ENCODE peak calls at places on chromosomes 2 and 18, in four cellular contexts. One of them, this sample, is unnamed.
A peak's percentile ranks its signal among the peaks of the same experiment; 100 is the strongest.

GRCh38 chr2:39542523-39542922 is 105.4 kb upstream of the MAP4K3 start:
- DNase-seq in fibroblast of pulmonary artery: no peak
- DNase-seq in neuronal stem cell: no peak
- DNase-seq in AG09309: no peak
- DNase-seq in this sample: no peak

GRCh38 chr2:216721141-216721540 is 25.8 kb upstream of the IGFBP5 start:
- DNase-seq in fibroblast of pulmonary artery: no peak
- DNase-seq in neuronal stem cell: no peak
- DNase-seq in AG09309: no peak
- DNase-seq in this sample: no peak

GRCh38 chr2:42196403-42197267 is 27.5 kb downstream of the EML4 start:
- DNase-seq in fibroblast of pulmonary artery: peak; percentile 60
- DNase-seq in AG09309: no peak
- DNase-seq in neuronal stem cell: no peak
- DNase-seq in this sample: peak; percentile 92

GRCh38 chr2:63614448-63614968 is 25.7 kb downstream of the MDH1 start:
- DNase-seq in neuronal stem cell: peak; percentile 20
- DNase-seq in AG09309: peak; percentile 60
- DNase-seq in fibroblast of pulmonary artery: peak; percentile 56
- DNase-seq in this sample: peak; percentile 33

GRCh38 chr2:85797959-85798358 is 44.2 kb downstream of the ATOH8 start:
- DNase-seq in fibroblast of pulmonary artery: peak; percentile 72
- DNase-seq in AG09309: no peak
- DNase-seq in neuronal stem cell: no peak
- DNase-seq in this sample: peak; percentile 84

GRCh38 chr2:102251042-102251848 is 60.1 kb upstream of the IL1RL1 start:
- DNase-seq in AG09309: no peak
- DNase-seq in fibroblast of pulmonary artery: peak; percentile 53
- DNase-seq in neuronal stem cell: no peak
- DNase-seq in this sample: no peak

GRCh38 chr2:10246370-10246769 is 56.3 kb upstream of the HPCAL1 start:
- DNase-seq in AG09309: no peak
- DNase-seq in fibroblast of pulmonary artery: no peak
- DNase-seq in neuronal stem cell: no peak
- DNase-seq in this sample: no peak

GRCh38 chr2:23411752-23412431 is 26.9 kb downstream of the KLHL29 start:
- DNase-seq in neuronal stem cell: no peak
- DNase-seq in fibroblast of pulmonary artery: peak; percentile 83
- DNase-seq in AG09309: peak; percentile 79
- DNase-seq in this sample: no peak

GRCh38 chr2:156896294-156896693 is 361.2 kb upstream of the GALNT5 start:
- DNase-seq in neuronal stem cell: no peak
- DNase-seq in AG09309: no peak
- DNase-seq in fibroblast of pulmonary artery: no peak
- DNase-seq in this sample: peak; percentile 38

GRCh38 chr2:96764253-96764637 is 3.5 kb downstream of the CNNM4 start:
- DNase-seq in AG09309: no peak
- DNase-seq in neuronal stem cell: no peak
- DNase-seq in fibroblast of pulmonary artery: no peak
- DNase-seq in this sample: no peak

GRCh38 chr2:121075641-121076500 is 209.1 kb downstream of the TFCP2L1 start:
- DNase-seq in AG09309: no peak
- DNase-seq in neuronal stem cell: no peak
- DNase-seq in fibroblast of pulmonary artery: no peak
- DNase-seq in this sample: peak; percentile 68

GRCh38 chr2:75595541-75596395 is 35.0 kb upstream of the EVA1A start:
- DNase-seq in neuronal stem cell: no peak
- DNase-seq in fibroblast of pulmonary artery: peak; percentile 68
- DNase-seq in AG09309: peak; percentile 75
- DNase-seq in this sample: no peak

GRCh38 chr2:238119756-238120462 is 18.6 kb upstream of the KLHL30 start:
- DNase-seq in fibroblast of pulmonary artery: no peak
- DNase-seq in AG09309: no peak
- DNase-seq in neuronal stem cell: no peak
- DNase-seq in this sample: no peak

GRCh38 chr2:36069083-36069482 is 286.5 kb upstream of the CRIM1 start:
- DNase-seq in neuronal stem cell: no peak
- DNase-seq in AG09309: no peak
- DNase-seq in fibroblast of pulmonary artery: no peak
- DNase-seq in this sample: no peak

GRCh38 chr2:11833601-11834000 is 87.2 kb downstream of the LPIN1 start:
- DNase-seq in neuronal stem cell: no peak
- DNase-seq in fibroblast of pulmonary artery: peak; percentile 32
- DNase-seq in AG09309: peak; percentile 69
- DNase-seq in this sample: no peak

GRCh38 chr2:84427235-84428138 is 31.6 kb downstream of the SUCLG1 start:
- DNase-seq in AG09309: peak; percentile 24
- DNase-seq in neuronal stem cell: no peak
- DNase-seq in fibroblast of pulmonary artery: peak; percentile 50
- DNase-seq in this sample: no peak

GRCh38 chr2:45190481-45190880 is 181.2 kb upstream of the SIX2 start:
- DNase-seq in neuronal stem cell: no peak
- DNase-seq in AG09309: no peak
- DNase-seq in fibroblast of pulmonary artery: peak; percentile 56
- DNase-seq in this sample: peak; percentile 65

GRCh38 chr2:20526146-20526545 is 79.3 kb downstream of the RHOB start:
- DNase-seq in AG09309: no peak
- DNase-seq in neuronal stem cell: no peak
- DNase-seq in fibroblast of pulmonary artery: no peak
- DNase-seq in this sample: no peak

GRCh38 chr2:228613133-228613532 is 431.6 kb upstream of the SPHKAP start:
- DNase-seq in neuronal stem cell: no peak
- DNase-seq in AG09309: peak; percentile 73
- DNase-seq in fibroblast of pulmonary artery: peak; percentile 56
- DNase-seq in this sample: no peak

GRCh38 chr2:203498161-203498560 is 36.9 kb downstream of the RAPH1 start:
- DNase-seq in AG09309: peak; percentile 50
- DNase-seq in fibroblast of pulmonary artery: peak; percentile 90
- DNase-seq in neuronal stem cell: no peak
- DNase-seq in this sample: no peak

GRCh38 chr2:241150660-241151530 is 628 bp downstream of the PPP1R7 start:
- DNase-seq in fibroblast of pulmonary artery: peak; percentile 5
- DNase-seq in neuronal stem cell: no peak
- DNase-seq in AG09309: no peak
- DNase-seq in this sample: peak; percentile 74

GRCh38 chr2:20145497-20146193 is 79.3 kb downstream of the SDC1 start:
- DNase-seq in neuronal stem cell: no peak
- DNase-seq in fibroblast of pulmonary artery: no peak
- DNase-seq in AG09309: no peak
- DNase-seq in this sample: no peak

GRCh38 chr2:6352906-6353515 is 512.7 kb downstream of the CMPK2 start:
- DNase-seq in fibroblast of pulmonary artery: no peak
- DNase-seq in AG09309: no peak
- DNase-seq in neuronal stem cell: peak; percentile 42
- DNase-seq in this sample: peak; percentile 82

GRCh38 chr2:163800889-163801498 is 65.2 kb upstream of the FIGN start:
- DNase-seq in AG09309: peak; percentile 84
- DNase-seq in fibroblast of pulmonary artery: peak; percentile 25
- DNase-seq in neuronal stem cell: no peak
- DNase-seq in this sample: peak; percentile 71

GRCh38 chr2:88560619-88561307 is 66.5 kb downstream of the EIF2AK3 start:
- DNase-seq in AG09309: no peak
- DNase-seq in fibroblast of pulmonary artery: no peak
- DNase-seq in neuronal stem cell: no peak
- DNase-seq in this sample: no peak

GRCh38 chr2:171297951-171298350 is 135.8 kb downstream of the METTL8 start:
- DNase-seq in AG09309: peak; percentile 51
- DNase-seq in neuronal stem cell: no peak
- DNase-seq in fibroblast of pulmonary artery: no peak
- DNase-seq in this sample: no peak

GRCh38 chr18:77993188-77993981 is 743.7 kb downstream of the GALR1 start:
- DNase-seq in fibroblast of pulmonary artery: no peak
- DNase-seq in AG09309: no peak
- DNase-seq in neuronal stem cell: no peak
- DNase-seq in this sample: no peak

GRCh38 chr2:5914831-5915611 is 222.8 kb downstream of the SOX11 start:
- DNase-seq in fibroblast of pulmonary artery: no peak
- DNase-seq in neuronal stem cell: peak; percentile 24
- DNase-seq in AG09309: no peak
- DNase-seq in this sample: peak; percentile 69

GRCh38 chr2:37523861-37524362 is 147.5 kb downstream of the CDC42EP3 start:
- DNase-seq in AG09309: peak; percentile 51
- DNase-seq in fibroblast of pulmonary artery: peak; percentile 93
- DNase-seq in neuronal stem cell: no peak
- DNase-seq in this sample: no peak

GRCh38 chr2:111616651-111617218 is 267.3 kb downstream of the ANAPC1 start:
- DNase-seq in fibroblast of pulmonary artery: no peak
- DNase-seq in neuronal stem cell: no peak
- DNase-seq in AG09309: no peak
- DNase-seq in this sample: no peak

GRCh38 chr2:111617299-111617803 is 266.6 kb downstream of the ANAPC1 start:
- DNase-seq in AG09309: no peak
- DNase-seq in fibroblast of pulmonary artery: peak; percentile 44
- DNase-seq in neuronal stem cell: no peak
- DNase-seq in this sample: no peak

GRCh38 chr2:111618953-111619902 is 264.8 kb downstream of the ANAPC1 start:
- DNase-seq in neuronal stem cell: no peak
- DNase-seq in AG09309: no peak
- DNase-seq in fibroblast of pulmonary artery: peak; percentile 59
- DNase-seq in this sample: peak; percentile 20

GRCh38 chr2:111617804-111618576 is 266.0 kb downstream of the ANAPC1 start:
- DNase-seq in fibroblast of pulmonary artery: no peak
- DNase-seq in neuronal stem cell: no peak
- DNase-seq in AG09309: no peak
- DNase-seq in this sample: peak; percentile 18

DNA sequence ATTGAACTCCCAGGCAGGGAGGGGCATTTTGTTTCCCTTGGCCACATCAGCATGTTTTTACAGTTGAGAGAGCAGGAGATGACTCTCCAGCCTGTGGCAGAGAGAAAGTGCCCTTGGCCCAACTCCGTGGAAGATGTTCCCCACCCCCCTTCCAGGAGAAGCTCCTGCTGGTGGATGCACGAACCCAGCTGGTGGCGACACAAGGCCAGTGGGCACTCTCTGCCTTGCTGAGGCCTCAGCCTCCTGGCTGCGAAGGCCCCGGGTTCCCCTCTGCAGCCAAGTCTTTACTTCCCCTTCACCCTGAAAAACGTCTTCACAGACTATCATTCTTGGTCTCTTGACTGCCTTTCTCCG is 265.4 kb downstream of the ANAPC1 start:
- DNase-seq in AG09309: no peak
- DNase-seq in fibroblast of pulmonary artery: no peak
- DNase-seq in neuronal stem cell: no peak
- DNase-seq in this sample: no peak
- H3K4me3 ChIP-seq in AG09309: no peak overlapping the region
- H3K4me3 ChIP-seq in fibroblast of pulmonary artery: no peak overlapping the region
- H3K4me3 ChIP-seq in neuronal stem cell: no peak overlapping the region
- H3K4me3 ChIP-seq in this sample: no peak overlapping the region

DNA sequence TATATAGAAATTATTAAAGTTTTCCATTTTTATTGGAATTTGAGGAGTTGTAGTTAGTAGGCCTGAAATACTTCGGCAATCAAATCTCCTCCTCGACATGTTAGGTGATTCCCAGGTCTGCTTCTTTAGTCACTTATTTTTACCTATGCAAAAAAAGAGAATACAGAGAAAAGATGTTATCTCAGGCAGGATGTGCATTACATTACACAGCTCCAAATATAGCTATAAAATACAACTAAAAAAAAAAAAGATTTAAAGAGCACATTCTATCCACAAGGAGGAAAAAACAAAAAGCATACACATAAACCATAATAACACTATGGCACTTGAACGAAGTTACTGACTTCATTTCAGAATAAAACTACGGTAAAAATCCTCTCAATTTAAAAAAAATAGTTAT is 8.1 kb downstream of the STK17B start:
- DNase-seq in AG09309: no peak
- DNase-seq in neuronal stem cell: no peak
- DNase-seq in fibroblast of pulmonary artery: no peak
- DNase-seq in this sample: no peak
- H3K4me3 ChIP-seq in AG09309: no peak overlapping the region
- H3K4me3 ChIP-seq in neuronal stem cell: no peak overlapping the region
- H3K4me3 ChIP-seq in fibroblast of pulmonary artery: no peak overlapping the region
- H3K4me3 ChIP-seq in this sample: no peak overlapping the region

DNA sequence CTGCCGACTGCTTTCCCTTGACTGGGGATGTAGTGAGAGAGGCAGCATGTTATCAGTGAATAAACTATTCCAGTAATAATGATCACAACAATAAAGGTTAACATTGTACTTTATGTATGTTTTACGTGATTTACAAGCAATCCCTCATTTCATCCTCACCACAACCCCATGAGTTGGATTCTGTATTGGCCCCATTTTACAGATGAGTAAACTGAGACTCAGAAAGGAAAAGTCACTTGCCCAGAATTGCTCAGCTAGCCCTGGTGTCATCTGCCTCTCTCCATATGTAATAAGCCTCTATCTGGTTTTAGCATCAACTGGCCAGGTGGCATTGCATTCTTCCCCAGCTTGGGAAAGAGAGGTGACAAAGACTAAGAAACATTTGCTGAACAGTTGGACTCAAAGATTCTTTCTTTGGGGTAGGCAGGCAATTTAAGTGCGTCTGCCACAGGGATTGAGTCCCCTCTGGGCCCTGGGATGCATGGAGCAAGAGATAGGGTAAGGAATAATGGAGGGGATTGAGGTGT is 2.2 kb downstream of the CXCR2 start:
- DNase-seq in AG09309: no peak
- DNase-seq in neuronal stem cell: no peak
- DNase-seq in fibroblast of pulmonary artery: no peak
- DNase-seq in this sample: no peak
- H3K4me3 ChIP-seq in AG09309: no peak overlapping the region
- H3K4me3 ChIP-seq in neuronal stem cell: no peak overlapping the region
- H3K4me3 ChIP-seq in fibroblast of pulmonary artery: no peak overlapping the region
- H3K4me3 ChIP-seq in this sample: no peak overlapping the region

DNA sequence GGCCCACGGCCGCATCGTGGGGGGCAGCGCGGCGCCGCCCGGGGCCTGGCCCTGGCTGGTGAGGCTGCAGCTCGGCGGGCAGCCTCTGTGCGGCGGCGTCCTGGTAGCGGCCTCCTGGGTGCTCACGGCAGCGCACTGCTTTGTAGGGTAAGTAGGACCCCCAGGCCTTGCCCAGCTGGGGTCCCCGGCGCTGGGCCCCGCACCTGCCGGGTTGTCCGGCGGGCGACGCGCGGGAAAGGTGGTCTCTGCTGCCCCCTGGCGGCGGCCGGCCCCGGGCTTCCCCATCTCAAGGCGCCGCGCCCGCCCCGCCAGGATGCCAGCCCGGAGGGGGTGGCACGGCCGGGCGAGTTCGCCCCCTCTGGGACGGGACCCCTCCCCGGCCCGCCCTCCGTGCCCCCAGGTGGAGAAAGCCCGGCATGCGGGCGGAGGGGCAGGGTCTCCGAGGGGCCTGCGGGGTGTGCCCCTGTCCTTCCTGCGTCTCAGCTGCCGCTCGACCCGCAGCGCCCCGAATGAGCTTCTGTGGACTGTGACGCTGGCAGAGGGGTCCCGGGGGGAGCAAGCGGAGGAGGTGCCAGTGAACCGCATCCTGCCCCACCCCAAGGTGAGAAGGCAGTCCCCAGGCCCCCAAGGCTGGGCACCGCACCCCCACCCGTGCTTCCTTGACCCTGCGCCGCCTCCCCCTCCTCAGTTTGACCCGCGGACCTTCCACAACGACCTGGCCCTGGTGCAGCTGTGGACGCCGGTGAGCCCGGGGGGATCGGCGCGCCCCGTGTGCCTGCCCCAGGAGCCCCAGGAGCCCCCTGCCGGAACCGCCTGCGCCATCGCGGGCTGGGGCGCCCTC is 2.0 kb downstream of the PRSS56 start:
- DNase-seq in neuronal stem cell: no peak
- DNase-seq in AG09309: no peak
- DNase-seq in fibroblast of pulmonary artery: peak; percentile 23
- DNase-seq in this sample: peak; percentile 64
- H3K4me3 ChIP-seq in neuronal stem cell: no peak overlapping the region
- H3K4me3 ChIP-seq in AG09309: no peak overlapping the region
- H3K4me3 ChIP-seq in fibroblast of pulmonary artery: no peak overlapping the region
- H3K4me3 ChIP-seq in this sample: peak overlapping the region; percentile 41

This sample was measured in SJCRH30.